ENCODE peak calls at places on chromosomes 4 and X, in six cellular contexts. V is upper lobe of left lung, S is H1, R is transverse colon, F is sigmoid colon, I is A549. B is an unnamed sample. For H3K4me1, the result is how much of the 10 kb centered on the place peaks cover.

GRCh38 chr4:76623217-76624060 is 188.4 kb downstream of the SHROOM3 start:
- DNase-seq in V (no peak), S (no peak), R (no peak), F (no peak), I (no peak), B (no peak)

GRCh38 chr4:150176559-150176958 is 98.3 kb downstream of the DCLK2 start:
- DNase-seq in V (no peak), S (no peak), R (no peak), F (no peak), I (no peak), B (no peak)

GRCh38 chr4:146059865-146060264 is 115.7 kb upstream of the LSM6 start:
- DNase-seq in V (no peak), S (no peak), R (peak), F (no peak), I (no peak), B (no peak)

GRCh38 chr4:174316954-174317353 is 33.2 kb downstream of the CEP44 start:
- DNase-seq in V (no peak), S (no peak), R (no peak), F (no peak), I (no peak), B (no peak)

GRCh38 chr4:71553605-71554004 is 214.8 kb downstream of the SLC4A4 start:
- DNase-seq in V (no peak), S (no peak), R (no peak), F (no peak), I (no peak), B (no peak)

GRCh38 chrX:68840256-68840655 is 11.4 kb downstream of the EFNB1 start:
- DNase-seq in V (peak), S (no peak), R (peak), F (peak), I (no peak), B (no peak)

GRCh38 chr4:153486281-153487151 is 20.4 kb downstream of the TMEM131L start:
- DNase-seq in V (no peak), S (no peak), R (no peak), F (no peak), I (peak), B (no peak)

GRCh38 chr4:8533274-8533865 is 46.8 kb upstream of the GPR78 start:
- DNase-seq in V (no peak), S (no peak), R (no peak), F (no peak), I (no peak), B (no peak)

GRCh38 chr4:38023347-38024202 is 63.4 kb downstream of the PTTG2 start:
- DNase-seq in V (no peak), S (no peak), R (no peak), F (no peak), I (no peak), B (no peak)

GRCh38 chrX:139429913-139430312 is 100.6 kb upstream of the F9 start:
- DNase-seq in V (no peak), S (no peak), R (no peak), F (no peak), I (no peak), B (no peak)

GRCh38 chr4:8294036-8294435 is 24.5 kb downstream of the HTRA3 start:
- DNase-seq in V (no peak), S (no peak), R (no peak), F (peak), I (no peak), B (no peak)

GRCh38 chrX:17464196-17464595 is 89.2 kb downstream of the NHS start:
- DNase-seq in V (no peak), S (no peak), R (no peak), F (no peak), I (no peak), B (no peak)

GRCh38 chrX:2342878-2343277 is 157.9 kb downstream of the DHRSX start:
- DNase-seq in V (no peak), S (no peak), R (no peak), F (no peak), I (no peak), B (no peak)

GRCh38 chr4:84673475-84674230 is 90.7 kb downstream of the CDS1 start:
- DNase-seq in V (no peak), S (no peak), R (no peak), F (no peak), I (no peak), B (no peak)

GRCh38 chrX:130083107-130083490 is 27.2 kb downstream of the ELF4 start:
- DNase-seq in V (no peak), S (no peak), R (no peak), F (no peak), I (no peak), B (no peak)

GRCh38 chr4:51894246-51894645 is 51.3 kb downstream of the DCUN1D4 start:
- DNase-seq in V (no peak), S (no peak), R (no peak), F (no peak), I (no peak), B (no peak)

GRCh38 chrX:10797493-10797892 is 177.1 kb upstream of the MID1 start:
- DNase-seq in V (no peak), S (no peak), R (no peak), F (no peak), I (no peak), B (no peak)

GRCh38 chr4:70914631-70915030 is 12.5 kb downstream of the MOB1B start:
- DNase-seq in V (no peak), S (no peak), R (no peak), F (no peak), I (no peak), B (no peak)

GRCh38 chr4:39062499-39062898 is 467 bp downstream of the KLHL5 start:
- DNase-seq in V (no peak), S (no peak), R (no peak), F (no peak), I (no peak), B (no peak)

GRCh38 chr4:37641886-37642849 is 44.0 kb downstream of the RELL1 start:
- DNase-seq in V (no peak), S (no peak), R (no peak), F (no peak), I (no peak), B (no peak)

GRCh38 chrX:95885074-95885473 is 799.6 kb upstream of the DIAPH2 start:
- DNase-seq in V (no peak), S (no peak), R (peak), F (peak), I (no peak), B (no peak)

GRCh38 chr4:16442296-16442695 is 216.0 kb upstream of the TAPT1 start:
- DNase-seq in V (no peak), S (no peak), R (no peak), F (no peak), I (no peak), B (no peak)

GRCh38 chrX:70970482-70970999 is 39.6 kb upstream of the SLC7A3 start:
- DNase-seq in V (no peak), S (no peak), R (no peak), F (no peak), I (peak), B (no peak)

GRCh38 chr4:24871176-24871575 is 41.7 kb downstream of the CCDC149 start:
- DNase-seq in V (no peak), S (no peak), R (no peak), F (no peak), I (no peak), B (no peak)

GRCh38 chr4:113531572-113531971 is 230.0 kb downstream of the CAMK2D start:
- DNase-seq in V (no peak), S (no peak), R (no peak), F (no peak), I (no peak), B (no peak)

GRCh38 chr4:155179216-155179615 is 29.2 kb upstream of the NPY2R start:
- DNase-seq in V (no peak), S (no peak), R (no peak), F (no peak), I (no peak), B (no peak)

GRCh38 chr4:180057198-180057821 is 2185.9 kb upstream of the TENM3 start:
- DNase-seq in V (no peak), S (no peak), R (no peak), F (no peak), I (peak), B (no peak)

GRCh38 chrX:34365482-34365881 is 233.4 kb upstream of the FAM47A start:
- DNase-seq in V (no peak), S (no peak), R (no peak), F (no peak), I (no peak), B (peak)

GRCh38 chr4:32789026-32789608 is 2068.9 kb downstream of the PCDH7 start:
- DNase-seq in V (no peak), S (no peak), R (no peak), F (no peak), I (no peak), B (no peak)

GRCh38 chrX:19886888-19887531 is 390 bp downstream of the SH3KBP1 start:
- DNase-seq in V (no peak), S (no peak), R (peak), F (no peak), I (peak), B (no peak)
- H3K4me1 ChIP-seq in V (under half), S (under half), R (under half), F (under half), I (under half), B (under half)

DNA sequence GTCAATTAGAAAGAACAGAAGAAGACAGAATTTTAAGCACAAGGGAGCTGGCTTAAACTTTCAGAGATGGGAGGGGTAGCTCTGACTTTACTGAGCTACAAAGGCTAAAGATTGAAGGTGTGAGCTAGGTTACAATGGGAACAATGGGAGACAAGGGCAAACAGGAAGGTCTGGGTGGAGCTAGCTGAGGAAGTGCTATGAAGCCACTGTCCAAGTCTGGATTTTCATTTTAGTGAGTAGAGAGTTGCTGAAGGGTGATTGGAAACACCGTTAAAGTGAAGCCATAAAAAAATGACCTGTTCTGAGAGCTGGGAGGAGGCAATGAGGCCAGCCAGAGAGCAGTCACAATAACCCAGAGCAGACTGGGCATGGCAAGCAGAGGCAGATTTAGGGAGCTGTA is 104.3 kb upstream of the CITED1 start:
- DNase-seq in V (no peak), S (no peak), R (no peak), F (no peak), I (no peak), B (no peak)
- TF ChIP-seq EP300 in V (no peak), S (no peak), R (no peak), F (no peak), I (no peak), B (no peak)

GRCh38 chrX:103631145-103631544 is 2.4 kb downstream of the TCEAL1 start:
- DNase-seq in V (no peak), S (no peak), R (no peak), F (no peak), I (no peak), B (no peak)

GRCh38 chrX:103626855-103627254 is 1.9 kb upstream of the TCEAL1 start:
- DNase-seq in V (no peak), S (no peak), R (no peak), F (no peak), I (no peak), B (no peak)

GRCh38 chrX:103630171-103630511 is 1.4 kb downstream of the TCEAL1 start:
- DNase-seq in V (no peak), S (no peak), R (no peak), F (no peak), I (no peak), B (no peak)

GRCh38 chrX:103629295-103630170 is 758 bp downstream of the TCEAL1 start:
- DNase-seq in V (peak), S (no peak), R (peak), F (peak), I (peak), B (peak)

DNA sequence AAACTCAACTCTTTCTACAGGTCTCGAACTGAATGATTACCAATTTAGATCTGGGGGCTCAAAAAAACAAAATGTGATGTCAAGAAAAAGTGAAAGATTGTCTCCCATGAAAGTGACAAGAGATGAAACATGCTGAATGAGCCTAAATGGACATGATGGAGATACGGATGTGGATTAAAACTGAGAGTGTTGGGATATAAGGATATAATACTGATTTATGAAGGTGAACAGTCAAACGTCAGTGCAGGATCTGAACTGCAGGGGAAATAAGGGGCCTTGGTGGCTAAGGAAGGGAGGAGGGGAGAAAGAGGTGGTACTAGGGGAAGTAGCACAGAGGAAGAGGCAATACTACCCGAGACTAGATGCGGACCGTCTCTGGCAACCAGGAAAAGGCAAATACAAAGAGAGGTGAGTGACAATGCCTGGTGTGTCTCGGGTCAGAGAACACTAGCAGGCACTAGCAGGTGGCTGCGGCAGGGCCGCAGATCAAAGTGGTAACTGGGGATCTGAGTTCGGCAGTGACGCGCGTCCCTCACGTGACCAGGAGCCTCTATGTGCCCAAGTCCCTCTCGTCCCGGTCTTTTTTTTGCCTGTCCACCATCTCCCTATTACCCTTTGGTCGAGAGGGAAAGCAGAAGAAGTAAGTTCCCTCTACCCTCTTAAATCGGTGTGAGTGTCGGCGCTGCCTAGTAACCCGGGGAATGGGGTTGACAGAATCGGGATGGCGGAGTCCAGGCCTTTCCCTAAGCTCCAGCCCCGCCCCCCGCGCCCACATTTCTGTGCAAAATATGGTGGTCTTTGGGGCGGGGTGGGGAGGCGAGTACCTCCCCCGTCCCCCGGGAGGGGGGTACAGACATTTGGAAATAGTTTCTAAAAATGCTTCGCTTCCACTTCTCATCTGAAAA is at the start of gene TCEAL1:
- DNase-seq in V (peak), S (no peak), R (peak), F (peak), I (no peak), B (peak)
- TF ChIP-seq POLR2A in V (no peak), S (no peak), R (no peak), F (peak), I (no peak), B (peak)

DNA sequence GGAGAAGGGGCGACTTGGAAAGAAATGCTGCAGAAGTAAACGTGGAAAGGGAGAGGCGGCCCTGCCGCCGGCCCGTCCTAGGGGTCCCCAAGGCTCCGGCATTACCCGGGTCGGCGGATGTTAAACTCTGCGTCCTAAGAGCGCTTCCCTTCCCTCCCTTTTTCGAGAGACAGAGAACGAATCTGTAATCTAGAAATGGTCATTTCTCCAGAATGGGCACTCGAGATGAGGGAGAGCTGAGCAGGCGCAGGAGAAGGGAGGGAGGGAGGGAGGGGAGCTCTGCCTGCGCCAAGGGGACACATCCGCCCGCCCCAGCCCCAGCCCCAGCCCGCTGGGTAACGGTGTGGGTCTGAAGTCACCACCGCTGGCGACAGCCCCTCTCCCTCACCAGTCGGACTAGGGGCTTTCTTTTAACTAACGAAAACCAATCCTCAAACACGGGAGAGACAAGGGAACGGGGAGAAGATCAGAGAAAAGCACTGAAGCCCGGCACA is 1.7 kb downstream of the HCFC1 start:
- DNase-seq in V (peak), S (no peak), R (no peak), F (no peak), I (no peak), B (no peak)
- H3K4me1 ChIP-seq in V (under half), S (under half), R (half or more), F (half or more), I (under half), B (under half)

GRCh38 chr4:94550352-94550751 is 98.6 kb downstream of the PDLIM5 start:
- DNase-seq in V (no peak), S (no peak), R (no peak), F (no peak), I (no peak), B (no peak)
- TF ChIP-seq EP300 in V (no peak), S (no peak), R (no peak), F (no peak), I (no peak), B (no peak)